ENCODE peak calls at places on chromosomes 1 and 21, in ten cellular contexts. W, V, U, A, Y, C, L, I, B and H are unnamed samples.

GRCh38 chr1:33260435-33260980 is 4.2 kb downstream of the ZNF362 start:
- DNase-seq in W (no peak), V (no peak), U (no peak), A (no peak), Y (no peak), C (no peak), L (no peak), I (no peak), B (no peak), H (no peak)

GRCh38 chr1:229205854-229206253 is 65.1 kb upstream of the RAB4A start:
- DNase-seq in W (no peak), V (no peak), U (no peak), A (no peak), Y (no peak), C (no peak), L (no peak), I (peak), B (no peak), H (no peak)

GRCh38 chr1:151485685-151486255 is 25.4 kb upstream of the CGN start:
- DNase-seq in W (no peak), V (no peak), U (no peak), A (no peak), Y (no peak), C (no peak), L (no peak), I (no peak), B (no peak), H (no peak)

GRCh38 chr1:109890115-109890953 is 20.3 kb upstream of the CSF1 start:
- DNase-seq in W (no peak), V (peak), U (no peak), A (no peak), Y (no peak), C (no peak), L (no peak), I (no peak), B (no peak), H (no peak)

GRCh38 chr1:160108888-160109662 is 6.5 kb upstream of the ATP1A2 start:
- DNase-seq in W (peak), V (no peak), U (no peak), A (peak), Y (peak), C (no peak), L (no peak), I (peak), B (peak), H (peak)

GRCh38 chr21:36330904-36331303 is 10.9 kb downstream of the MORC3 start:
- DNase-seq in W (peak), V (no peak), U (peak), A (peak), Y (peak), C (peak), L (no peak), I (no peak), B (peak), H (peak)

GRCh38 chr1:22869325-22869724 is 103.3 kb downstream of the LACTBL1 start:
- DNase-seq in W (no peak), V (no peak), U (no peak), A (no peak), Y (no peak), C (no peak), L (no peak), I (no peak), B (no peak), H (no peak)

GRCh38 chr1:42177551-42177981 is 13.0 kb upstream of the GUCA2A start:
- DNase-seq in W (no peak), V (no peak), U (no peak), A (no peak), Y (no peak), C (peak), L (no peak), I (no peak), B (no peak), H (no peak)

GRCh38 chr1:234771642-234772344 is 161.8 kb upstream of the IRF2BP2 start:
- DNase-seq in W (no peak), V (no peak), U (no peak), A (no peak), Y (no peak), C (no peak), L (no peak), I (no peak), B (no peak), H (no peak)

GRCh38 chr21:18151046-18151445 is 93.6 kb upstream of the CHODL start:
- DNase-seq in W (no peak), V (no peak), U (no peak), A (no peak), Y (no peak), C (no peak), L (no peak), I (no peak), B (no peak), H (no peak)

GRCh38 chr1:18108313-18109057 is 887 bp downstream of the IGSF21 start:
- DNase-seq in W (no peak), V (no peak), U (no peak), A (no peak), Y (no peak), C (no peak), L (no peak), I (no peak), B (no peak), H (no peak)

GRCh38 chr1:14314032-14314431 is 284.5 kb upstream of the KAZN start:
- DNase-seq in W (no peak), V (no peak), U (no peak), A (no peak), Y (no peak), C (no peak), L (no peak), I (no peak), B (no peak), H (no peak)

GRCh38 chr1:167627865-167628641 is 2.0 kb upstream of the RCSD1 start:
- DNase-seq in W (no peak), V (no peak), U (no peak), A (no peak), Y (no peak), C (peak), L (no peak), I (no peak), B (no peak), H (no peak)

GRCh38 chr21:42702720-42703119 is 49.3 kb downstream of the PDE9A start:
- DNase-seq in W (no peak), V (no peak), U (no peak), A (no peak), Y (no peak), C (no peak), L (no peak), I (no peak), B (no peak), H (no peak)

GRCh38 chr1:7995437-7995836 is 30.7 kb downstream of the ERRFI1 start:
- DNase-seq in W (no peak), V (no peak), U (no peak), A (no peak), Y (no peak), C (no peak), L (no peak), I (no peak), B (no peak), H (no peak)

GRCh38 chr1:115654663-115655306 is 13.0 kb downstream of the VANGL1 start:
- DNase-seq in W (no peak), V (no peak), U (peak), A (no peak), Y (no peak), C (no peak), L (no peak), I (no peak), B (peak), H (peak)

GRCh38 chr1:78519446-78519845 is 28.7 kb downstream of the PTGFR start:
- DNase-seq in W (no peak), V (no peak), U (no peak), A (no peak), Y (no peak), C (no peak), L (no peak), I (no peak), B (no peak), H (no peak)

GRCh38 chr1:24124980-24125379 is 13.0 kb upstream of the MYOM3 start:
- DNase-seq in W (no peak), V (no peak), U (no peak), A (no peak), Y (no peak), C (no peak), L (no peak), I (no peak), B (no peak), H (no peak)

GRCh38 chr1:56149761-56150160 is 429.6 kb downstream of the PLPP3 start:
- DNase-seq in W (no peak), V (no peak), U (no peak), A (no peak), Y (no peak), C (no peak), L (no peak), I (no peak), B (no peak), H (no peak)

GRCh38 chr1:172928412-172928811 is 122.3 kb downstream of the TNFSF18 start:
- DNase-seq in W (no peak), V (no peak), U (no peak), A (no peak), Y (no peak), C (no peak), L (no peak), I (no peak), B (no peak), H (no peak)

GRCh38 chr1:226730064-226730463 is 9.0 kb downstream of the ITPKB start:
- DNase-seq in W (no peak), V (peak), U (no peak), A (no peak), Y (no peak), C (no peak), L (no peak), I (no peak), B (no peak), H (no peak)

GRCh38 chr1:207811920-207812720 is 60.3 kb downstream of the CD46 start:
- DNase-seq in W (no peak), V (peak), U (peak), A (peak), Y (no peak), C (peak), L (peak), I (peak), B (peak), H (peak)

GRCh38 chr1:22414244-22414751 is 37.4 kb upstream of the ZBTB40 start:
- DNase-seq in W (no peak), V (no peak), U (peak), A (peak), Y (no peak), C (peak), L (no peak), I (no peak), B (peak), H (peak)

GRCh38 chr1:54837002-54837853 is 36.1 kb upstream of the TTC22 start:
- DNase-seq in W (no peak), V (peak), U (no peak), A (no peak), Y (no peak), C (peak), L (no peak), I (peak), B (no peak), H (no peak)

GRCh38 chr1:111192643-111193519 is 7.6 kb downstream of the DENND2D start:
- DNase-seq in W (no peak), V (no peak), U (no peak), A (no peak), Y (no peak), C (peak), L (no peak), I (no peak), B (no peak), H (no peak)
- TF ChIP-seq POLR2A in W (no peak), V (no peak), U (no peak), A (no peak), Y (no peak), C (no peak), L (no peak), I (no peak), B (no peak), H (no peak)

DNA sequence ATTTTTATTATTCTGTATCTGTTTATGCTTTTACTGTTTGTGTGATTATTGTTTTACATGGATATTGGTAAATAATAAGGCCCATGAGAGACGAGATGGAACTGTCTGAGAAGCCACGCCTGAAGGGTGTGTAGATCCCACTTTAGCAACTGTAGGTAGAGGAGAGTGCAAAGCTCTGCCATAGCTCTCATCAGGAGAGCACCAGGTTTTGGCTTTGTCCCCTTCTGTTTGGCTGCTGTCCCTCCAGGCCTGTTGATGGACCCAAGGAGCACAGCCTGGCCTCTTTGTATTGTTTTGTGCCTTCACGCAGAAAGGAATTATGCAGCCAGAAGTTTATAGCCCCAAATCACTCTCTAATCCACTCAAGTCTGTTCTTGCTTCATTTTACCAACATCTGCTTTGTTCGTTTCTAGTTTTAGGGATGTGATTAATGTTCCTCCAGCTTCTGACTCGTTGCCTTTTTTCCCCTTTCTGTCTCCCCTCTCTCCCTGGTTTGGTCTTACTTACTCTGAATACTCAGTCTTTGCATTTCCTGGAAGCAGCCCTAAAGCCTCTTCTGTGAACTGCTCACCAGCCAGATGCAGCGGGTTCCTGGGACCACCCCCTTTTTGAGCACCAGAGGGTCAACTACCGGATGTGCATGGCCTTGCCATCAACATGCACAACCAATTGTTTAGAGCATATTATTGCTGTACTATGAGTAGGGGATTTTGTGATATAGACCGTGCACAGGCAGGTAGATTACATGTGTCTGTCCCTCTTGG is 127.3 kb downstream of the HHAT start:
- DNase-seq in W (no peak), V (no peak), U (no peak), A (no peak), Y (no peak), C (no peak), L (no peak), I (no peak), B (no peak), H (no peak)
- H3K27ac ChIP-seq in W (no peak), V (no peak), U (no peak), A (no peak), Y (no peak), C (no peak), L (no peak), I (no peak), B (no peak), H (no peak)

GRCh38 chr1:154975409-154976205 is 1.1 kb downstream of the CKS1B start:
- DNase-seq in W (peak), V (peak), U (peak), A (no peak), Y (no peak), C (peak), L (no peak), I (no peak), B (peak), H (peak)
- TF ChIP-seq POLR2A in W (no peak), V (no peak), U (no peak), A (peak), Y (no peak), C (no peak), L (no peak), I (no peak), B (no peak), H (no peak)

DNA sequence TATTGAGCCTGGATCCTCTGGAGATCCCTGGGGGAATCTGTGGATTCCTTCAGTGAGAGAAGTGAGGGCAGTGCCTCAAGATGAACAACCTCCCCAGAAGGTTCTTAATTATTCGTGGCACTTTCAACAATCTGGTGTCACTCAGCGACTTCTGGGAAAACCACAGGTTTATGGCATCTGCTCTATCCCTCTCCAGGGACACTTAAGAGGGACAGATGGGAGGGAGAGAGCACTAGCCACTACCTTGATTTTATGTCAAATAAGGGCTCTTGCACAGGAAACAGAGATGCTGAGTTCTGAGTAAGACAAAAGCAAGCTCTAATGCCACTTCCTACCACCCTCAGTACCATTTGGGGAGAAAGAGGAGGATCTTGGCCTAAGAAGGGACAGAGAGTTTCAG is 21.2 kb upstream of the CHI3L1 start:
- DNase-seq in W (no peak), V (no peak), U (no peak), A (no peak), Y (no peak), C (no peak), L (no peak), I (no peak), B (no peak), H (no peak)
- H3K27ac ChIP-seq in W (no peak), V (no peak), U (no peak), A (no peak), Y (no peak), C (no peak), L (no peak), I (no peak), B (no peak), H (no peak)

GRCh38 chr21:33386222-33386784 is 16.9 kb upstream of the IFNGR2 start:
- DNase-seq in W (no peak), V (no peak), U (no peak), A (no peak), Y (no peak), C (no peak), L (no peak), I (no peak), B (no peak), H (no peak)

GRCh38 chr21:33384851-33385331 is 18.3 kb upstream of the IFNGR2 start:
- DNase-seq in W (no peak), V (no peak), U (no peak), A (no peak), Y (no peak), C (no peak), L (no peak), I (no peak), B (no peak), H (no peak)

GRCh38 chr21:33388188-33388587 is 15.0 kb upstream of the IFNGR2 start:
- DNase-seq in W (no peak), V (no peak), U (no peak), A (no peak), Y (no peak), C (no peak), L (no peak), I (no peak), B (no peak), H (no peak)

GRCh38 chr21:33380483-33380998 is 22.7 kb upstream of the IFNGR2 start:
- DNase-seq in W (peak), V (peak), U (peak), A (peak), Y (peak), C (peak), L (peak), I (no peak), B (peak), H (peak)

DNA sequence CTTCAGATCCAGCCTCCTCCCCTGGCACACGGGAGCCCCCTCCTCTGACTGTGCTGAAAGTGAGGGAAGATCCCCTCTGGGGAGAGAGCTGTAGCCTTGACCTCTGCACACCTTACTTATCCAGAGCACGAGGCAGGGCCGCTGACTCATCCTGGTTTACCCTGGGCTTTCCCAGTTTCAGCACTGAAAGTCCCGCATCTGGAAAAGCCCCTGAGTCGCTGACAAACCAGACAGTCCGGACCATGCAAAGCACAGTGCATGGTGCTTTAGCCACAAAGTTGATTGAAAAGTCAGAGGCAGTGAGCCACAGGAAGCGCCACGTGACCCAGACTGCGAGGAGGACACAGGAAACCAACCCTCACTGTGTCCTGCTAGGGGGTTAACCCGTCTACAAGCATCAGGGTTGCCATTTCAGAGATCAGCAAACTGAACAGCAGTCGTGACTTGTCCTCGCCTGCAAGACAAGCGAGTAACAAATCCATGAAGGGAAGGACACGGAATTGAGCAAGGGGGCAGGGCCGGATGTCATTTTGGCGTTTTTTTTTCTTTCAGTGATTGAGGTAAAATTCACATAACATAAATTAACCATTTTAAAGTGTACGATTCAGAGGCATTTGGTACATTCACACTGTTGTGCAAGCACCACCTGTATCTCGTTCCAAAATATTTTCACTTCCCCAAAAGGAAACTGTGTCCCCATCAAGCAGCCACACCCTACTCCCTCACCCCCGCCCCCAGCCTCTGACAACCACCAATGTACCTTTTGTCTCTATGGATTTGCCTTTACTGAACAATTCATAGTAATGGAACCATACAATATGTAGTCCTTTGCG is 19.9 kb upstream of the IFNGR2 start:
- DNase-seq in W (peak), V (peak), U (peak), A (no peak), Y (peak), C (peak), L (no peak), I (no peak), B (peak), H (peak)
- TF ChIP-seq POLR2A in W (no peak), V (no peak), U (no peak), A (no peak), Y (no peak), C (no peak), L (no peak), I (no peak), B (no peak), H (no peak)

GRCh38 chr1:240653030-240653429 is 41.1 kb upstream of the GREM2 start:
- DNase-seq in W (no peak), V (no peak), U (no peak), A (no peak), Y (no peak), C (no peak), L (no peak), I (no peak), B (no peak), H (no peak)

GRCh38 chr1:240652554-240652953 is 40.6 kb upstream of the GREM2 start:
- DNase-seq in W (no peak), V (peak), U (no peak), A (no peak), Y (no peak), C (no peak), L (no peak), I (no peak), B (no peak), H (no peak)

GRCh38 chr1:240663160-240663879 is 51.4 kb upstream of the GREM2 start:
- DNase-seq in W (no peak), V (no peak), U (no peak), A (no peak), Y (no peak), C (no peak), L (no peak), I (no peak), B (no peak), H (no peak)

GRCh38 chr1:240658312-240658975 is 46.5 kb upstream of the GREM2 start:
- DNase-seq in W (no peak), V (no peak), U (no peak), A (no peak), Y (no peak), C (no peak), L (no peak), I (no peak), B (no peak), H (no peak)
- H3K27ac ChIP-seq in W (no peak), V (no peak), U (no peak), A (no peak), Y (no peak), C (no peak), L (no peak), I (no peak), B (no peak), H (no peak)

DNA sequence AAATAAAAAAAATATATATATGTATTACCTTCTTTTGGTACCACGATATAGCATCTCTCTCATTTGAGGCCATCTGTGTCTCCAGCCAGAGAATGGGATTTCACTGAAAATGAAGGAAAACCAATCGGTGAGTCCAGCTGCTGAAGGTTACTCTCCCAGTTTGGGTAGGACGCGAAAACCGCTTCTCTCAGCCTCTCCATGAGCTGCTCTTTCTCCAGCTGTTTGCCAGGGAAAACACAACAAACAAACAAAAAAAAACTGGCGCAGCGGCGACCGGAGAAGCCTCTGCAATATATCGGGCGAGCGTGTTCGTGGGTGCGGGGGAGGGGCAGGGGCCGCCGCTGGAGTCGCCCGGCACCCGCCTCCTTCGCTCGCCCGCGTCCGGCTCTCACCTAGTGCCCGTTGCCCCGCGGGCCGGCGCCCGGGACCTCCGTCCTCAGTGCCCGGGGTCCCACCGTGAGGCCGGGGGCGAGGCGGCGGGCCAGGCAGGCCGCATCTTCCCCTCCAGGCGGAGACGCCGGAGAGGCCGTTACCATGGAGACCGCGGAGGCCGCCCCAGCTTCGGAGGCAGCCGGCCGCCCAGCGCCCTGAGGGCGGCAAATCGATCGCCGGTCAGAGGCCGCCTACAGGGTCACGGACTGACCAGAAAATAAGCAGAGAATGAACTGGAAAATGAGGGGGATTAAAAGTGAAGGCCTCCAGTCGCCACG is 500 bp downstream of the PHTF1 start:
- DNase-seq in W (peak), V (peak), U (peak), A (peak), Y (peak), C (peak), L (peak), I (peak), B (peak), H (peak)
- TF ChIP-seq POLR2A in W (no peak), V (no peak), U (no peak), A (no peak), Y (no peak), C (no peak), L (no peak), I (no peak), B (no peak), H (no peak)